ENCODE peak calls at places on chromosomes 4 and X, in six cellular contexts. U is upper lobe of right lung; K is effector memory CD4-positive, alpha-beta T cell; O is neuronal stem cell; F is colonic mucosa; S is AG10803. Q is an unnamed sample.

GRCh38 chr4:168380290-168380689 is 61.7 kb upstream of the DDX60 start:
- DNase-seq in U (no peak), K (no peak), O (no peak), F (no peak), S (no peak), Q (no peak)

GRCh38 chr4:109005523-109005922 is 242.7 kb upstream of the ETNPPL start:
- DNase-seq in U (no peak), K (no peak), O (no peak), F (no peak), S (peak; percentile 27), Q (no peak)

GRCh38 chrX:32987139-32987538 is 224.2 kb downstream of the DMD start:
- DNase-seq in U (no peak), K (no peak), O (no peak), F (no peak), S (no peak), Q (no peak)

GRCh38 chr4:2075987-2076907 is 17.1 kb downstream of the NAT8L start:
- DNase-seq in U (peak; percentile 58), K (no peak), O (no peak), F (no peak), S (no peak), Q (no peak)

GRCh38 chr4:24805566-24805965 is 10.2 kb downstream of the SOD3 start:
- DNase-seq in U (no peak), K (no peak), O (no peak), F (no peak), S (no peak), Q (no peak)

GRCh38 chr4:112060212-112060611 is 85.0 kb upstream of the FAM241A start:
- DNase-seq in U (no peak), K (no peak), O (peak; percentile 14), F (no peak), S (peak; percentile 42), Q (no peak)

GRCh38 chrX:49177338-49177833 is 5.7 kb downstream of the PLP2 start:
- DNase-seq in U (no peak), K (no peak), O (no peak), F (peak; percentile 62), S (no peak), Q (no peak)

GRCh38 chr4:38717604-38718003 is 53.6 kb downstream of the KLF3 start:
- DNase-seq in U (no peak), K (no peak), O (no peak), F (no peak), S (peak; percentile 91), Q (no peak)

GRCh38 chr4:101393256-101393655 is 45.9 kb upstream of the PPP3CA start:
- DNase-seq in U (no peak), K (no peak), O (no peak), F (no peak), S (peak; percentile 51), Q (no peak)